ENCODE peak calls at places on chromosomes 1 and 21, in five cellular contexts. U is heart right ventricle, Y is dorsolateral prefrontal cortex, N is endothelial cell, Z is A549. C is an unnamed sample.
A peak's percentile ranks its signal among the peaks of the same experiment; 100 is the strongest.

GRCh38 chr21:15278279-15278678 is 213.5 kb upstream of the NRIP1 start:
- DNase-seq in U (no peak), Y (no peak), N (no peak), Z (no peak), C (no peak)

GRCh38 chr1:213724640-213725536 is 262.9 kb upstream of the PROX1 start:
- DNase-seq in U (no peak), Y (peak; percentile 4), N (no peak), Z (no peak), C (no peak)

GRCh38 chr1:79667848-79668696 is 661.5 kb upstream of the ADGRL4 start:
- DNase-seq in U (no peak), Y (no peak), N (no peak), Z (no peak), C (peak; percentile 18)

GRCh38 chr1:231053493-231054162 is 13.6 kb upstream of the FAM89A start:
- DNase-seq in U (no peak), Y (no peak), N (no peak), Z (no peak), C (no peak)

GRCh38 chr1:181087400-181087901 is 1.0 kb upstream of the IER5 start:
- DNase-seq in U (no peak), Y (no peak), N (no peak), Z (peak; percentile 61), C (peak; percentile 55)

GRCh38 chr1:153119491-153119971 is 6.2 kb upstream of the SPRR2F start:
- DNase-seq in U (no peak), Y (no peak), N (no peak), Z (no peak), C (no peak)

GRCh38 chr1:6170742-6171201 is 9.3 kb downstream of the CHD5 start:
- DNase-seq in U (no peak), Y (peak; percentile 73), N (no peak), Z (no peak), C (no peak)

GRCh38 chr1:93775224-93775623 is 93.6 kb upstream of the BCAR3 start:
- DNase-seq in U (no peak), Y (no peak), N (no peak), Z (peak; percentile 30), C (no peak)

GRCh38 chr1:51661081-51661518 is 44.2 kb downstream of the OSBPL9 start:
- DNase-seq in U (no peak), Y (no peak), N (no peak), Z (peak; percentile 58), C (no peak)

GRCh38 chr1:216710042-216710441 is 13.2 kb downstream of the ESRRG start:
- DNase-seq in U (no peak), Y (no peak), N (no peak), Z (no peak), C (no peak)

GRCh38 chr1:181676269-181676668 is 193.0 kb downstream of the CACNA1E start:
- DNase-seq in U (no peak), Y (peak; percentile 44), N (peak; percentile 44), Z (peak; percentile 46), C (peak; percentile 71)

GRCh38 chr1:89670168-89670567 is 37.2 kb downstream of the LRRC8C start:
- DNase-seq in U (no peak), Y (no peak), N (no peak), Z (no peak), C (peak; percentile 53)

GRCh38 chr1:171204311-171204710 is 19.2 kb downstream of the FMO2 start:
- DNase-seq in U (no peak), Y (no peak), N (no peak), Z (no peak), C (no peak)

GRCh38 chr1:152130186-152130585 is 14.9 kb upstream of the TCHH start:
- DNase-seq in U (no peak), Y (no peak), N (no peak), Z (no peak), C (no peak)

GRCh38 chr1:201475121-201475520 is 6.1 kb upstream of the PHLDA3 start:
- DNase-seq in U (no peak), Y (no peak), N (no peak), Z (peak; percentile 71), C (no peak)

GRCh38 chr1:154329152-154329521 is 3.8 kb downstream of the ATP8B2 start:
- DNase-seq in U (no peak), Y (no peak), N (peak; percentile 26), Z (no peak), C (no peak)
- TF ChIP-seq CTCF in U (no peak), Y (peak; percentile 41), N (no peak), Z (no peak), C (no peak)

GRCh38 chr1:67632356-67632755 is 52.6 kb upstream of the GADD45A start:
- DNase-seq in U (no peak), Y (no peak), N (no peak), Z (no peak), C (no peak)

GRCh38 chr1:67627906-67628305 is 57.1 kb upstream of the GADD45A start:
- DNase-seq in U (no peak), Y (no peak), N (no peak), Z (no peak), C (no peak)

GRCh38 chr1:67629370-67630075 is 55.5 kb upstream of the GADD45A start:
- DNase-seq in U (no peak), Y (no peak), N (no peak), Z (no peak), C (no peak)

GRCh38 chr1:67632811-67633478 is 52.1 kb upstream of the GADD45A start:
- DNase-seq in U (no peak), Y (no peak), N (no peak), Z (no peak), C (no peak)

DNA sequence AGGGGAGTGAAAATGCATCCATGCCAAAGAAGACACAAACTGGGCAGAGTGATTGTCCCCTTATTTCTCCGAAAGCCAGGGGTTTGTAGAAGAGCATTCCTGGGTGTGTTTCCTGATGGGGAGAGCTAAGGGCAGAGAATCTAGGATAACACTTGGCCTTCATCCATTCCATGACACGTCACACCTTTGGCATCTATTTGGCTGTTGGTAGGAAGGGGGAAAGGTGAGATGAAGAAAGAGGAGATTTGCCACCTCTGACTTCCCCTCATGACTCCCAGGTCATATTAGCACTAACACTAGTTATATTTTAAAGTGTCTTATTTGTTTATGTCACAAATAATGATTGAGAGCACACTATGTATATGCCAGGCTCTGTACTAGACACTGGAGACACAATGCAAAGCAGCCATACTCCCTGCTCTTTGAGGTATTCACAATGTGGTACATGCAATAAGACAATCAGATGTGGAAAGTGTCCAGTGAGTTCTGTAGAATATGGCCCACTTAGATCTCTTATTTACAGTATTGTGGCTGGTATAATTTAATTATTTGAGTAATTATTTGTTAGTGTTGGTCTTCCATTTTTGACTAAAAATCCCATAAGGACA is 54.5 kb upstream of the GADD45A start:
- DNase-seq in U (no peak), Y (no peak), N (no peak), Z (no peak), C (no peak)
- TF ChIP-seq CTCF in U (no peak), Y (no peak), N (no peak), Z (no peak), C (no peak)

DNA sequence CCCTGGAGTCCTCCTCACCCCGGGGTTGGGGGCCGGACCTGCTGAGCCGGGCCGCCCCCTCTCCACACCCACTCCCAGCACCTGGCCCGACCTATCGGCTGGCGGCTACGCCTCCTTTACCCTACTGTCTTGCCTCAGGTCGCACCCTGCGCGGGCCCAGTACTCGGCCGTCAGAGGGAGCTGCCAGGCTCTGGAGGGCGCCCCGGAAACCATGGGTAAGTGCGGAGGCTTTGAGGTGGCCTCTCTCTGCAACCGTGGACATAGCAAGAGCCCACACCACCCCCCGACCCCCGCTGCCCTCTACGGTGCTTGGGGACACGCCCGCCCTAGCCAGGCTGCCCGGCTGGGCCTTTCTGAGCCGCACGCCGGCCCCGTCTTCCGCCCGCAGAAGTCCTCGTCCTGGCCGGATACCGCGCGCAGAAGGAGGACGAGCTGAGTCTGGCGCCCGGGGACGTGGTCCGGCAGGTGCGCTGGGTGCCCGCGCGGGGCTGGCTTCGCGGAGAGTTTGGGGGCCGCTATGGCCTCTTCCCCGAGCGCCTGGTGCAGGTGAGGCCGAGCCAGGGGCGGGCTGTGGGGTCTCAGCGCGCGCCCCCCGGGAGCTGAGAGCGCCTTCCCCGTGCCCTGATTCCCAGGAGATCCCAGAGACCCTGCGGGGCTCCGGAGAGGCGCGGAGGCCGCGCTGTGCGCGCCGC is at the start of gene SH3D21:
- DNase-seq in U (peak; percentile 48), Y (peak; percentile 45), N (peak; percentile 56), Z (peak; percentile 67), C (peak; percentile 51)
- TF ChIP-seq CTCF in U (no peak), Y (no peak), N (no peak), Z (peak; percentile 12), C (peak; percentile 26)

GRCh38 chr21:26909972-26910371 is 56.9 kb downstream of the ADAMTS5 start:
- DNase-seq in U (no peak), Y (no peak), N (peak; percentile 53), Z (no peak), C (no peak)
- TF ChIP-seq CTCF in U (no peak), Y (no peak), N (peak; percentile 15), Z (no peak), C (no peak)

GRCh38 chr1:223143760-223144248 is 756 bp upstream of the TLR5 start:
- DNase-seq in U (peak; percentile 21), Y (no peak), N (no peak), Z (no peak), C (peak; percentile 58)
- TF ChIP-seq CTCF in U (no peak), Y (no peak), N (no peak), Z (no peak), C (no peak)

DNA sequence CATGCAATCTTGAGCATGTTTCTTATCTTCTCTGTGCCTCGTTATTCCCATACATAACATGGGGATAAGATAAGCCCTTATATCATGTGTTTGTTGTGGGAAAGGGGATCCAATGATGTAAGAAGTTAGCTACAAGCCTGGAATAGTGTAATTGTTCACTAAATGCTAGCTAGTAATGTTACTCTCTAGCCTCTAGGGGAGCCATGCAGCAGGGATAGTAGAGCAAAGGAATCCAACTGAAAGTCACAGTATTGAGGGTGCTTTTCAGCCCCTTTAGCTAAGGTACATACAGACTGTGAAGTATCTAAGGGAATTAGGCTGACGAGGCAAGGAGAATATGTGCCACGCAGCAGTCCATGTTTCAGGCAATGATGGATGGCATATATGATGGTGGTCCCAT is 46.9 kb downstream of the IL23R start:
- DNase-seq in U (no peak), Y (no peak), N (peak; percentile 17), Z (peak; percentile 20), C (no peak)
- TF ChIP-seq CTCF in U (peak; percentile 34), Y (peak; percentile 31), N (peak; percentile 62), Z (peak; percentile 22), C (peak; percentile 35)

GRCh38 chr1:87986154-87986914 is 657.7 kb downstream of the LMO4 start:
- DNase-seq in U (no peak), Y (no peak), N (no peak), Z (peak; percentile 11), C (no peak)

GRCh38 chr1:87985071-87985470 is 656.4 kb downstream of the LMO4 start:
- DNase-seq in U (no peak), Y (no peak), N (no peak), Z (no peak), C (no peak)

GRCh38 chr1:87983841-87984240 is 655.2 kb downstream of the LMO4 start:
- DNase-seq in U (no peak), Y (no peak), N (no peak), Z (no peak), C (no peak)

GRCh38 chr1:87989346-87989745 is 660.7 kb downstream of the LMO4 start:
- DNase-seq in U (no peak), Y (no peak), N (no peak), Z (peak; percentile 3), C (no peak)
- TF ChIP-seq CTCF in U (no peak), Y (no peak), N (no peak), Z (no peak), C (no peak)

C was measured in GM10248.